ENCODE peak calls at places on chromosomes 16 and 17, in seven cellular contexts. One of them, this sample, is unnamed.

GRCh38 chr17:34163123-34163522 is 92.0 kb upstream of the CCL2 start:
- DNase-seq in A549: no peak
- DNase-seq in right atrium auricular region: no peak
- DNase-seq in left ventricle myocardium inferior: no peak
- DNase-seq in substantia nigra: no peak
- DNase-seq in upper lobe of right lung: no peak
- DNase-seq in fibroblast of lung: no peak
- DNase-seq in this sample: no peak

GRCh38 chr17:29019475-29020181 is 13.8 kb upstream of the SEZ6 start:
- DNase-seq in A549: no peak
- DNase-seq in fibroblast of lung: no peak
- DNase-seq in left ventricle myocardium inferior: no peak
- DNase-seq in upper lobe of right lung: no peak
- DNase-seq in substantia nigra: no peak
- DNase-seq in right atrium auricular region: no peak
- DNase-seq in this sample: no peak

GRCh38 chr17:44219126-44219635 is 294 bp downstream of the UBTF start:
- DNase-seq in fibroblast of lung: peak; percentile 58
- DNase-seq in upper lobe of right lung: peak; percentile 88
- DNase-seq in right atrium auricular region: no peak
- DNase-seq in A549: peak; percentile 74
- DNase-seq in substantia nigra: peak; percentile 39
- DNase-seq in left ventricle myocardium inferior: peak; percentile 72
- DNase-seq in this sample: peak; percentile 64

GRCh38 chr17:37299257-37299985 is 76.4 kb upstream of the C17orf78 start:
- DNase-seq in upper lobe of right lung: no peak
- DNase-seq in right atrium auricular region: no peak
- DNase-seq in fibroblast of lung: peak; percentile 12
- DNase-seq in substantia nigra: no peak
- DNase-seq in left ventricle myocardium inferior: no peak
- DNase-seq in A549: no peak
- DNase-seq in this sample: no peak

GRCh38 chr17:73261617-73261951 is at the start of gene CPSF4L:
- DNase-seq in left ventricle myocardium inferior: no peak
- DNase-seq in upper lobe of right lung: no peak
- DNase-seq in fibroblast of lung: no peak
- DNase-seq in A549: no peak
- DNase-seq in substantia nigra: no peak
- DNase-seq in right atrium auricular region: no peak
- DNase-seq in this sample: no peak

GRCh38 chr17:45110676-45111611 is 21.4 kb downstream of the PLCD3 start:
- DNase-seq in A549: no peak
- DNase-seq in right atrium auricular region: no peak
- DNase-seq in fibroblast of lung: peak; percentile 65
- DNase-seq in substantia nigra: no peak
- DNase-seq in left ventricle myocardium inferior: peak; percentile 60
- DNase-seq in upper lobe of right lung: no peak
- DNase-seq in this sample: no peak

GRCh38 chr16:57781741-57782606 is 20.3 kb downstream of the KIFC3 start:
- DNase-seq in upper lobe of right lung: no peak
- DNase-seq in A549: no peak
- DNase-seq in right atrium auricular region: no peak
- DNase-seq in fibroblast of lung: peak; percentile 61
- DNase-seq in left ventricle myocardium inferior: no peak
- DNase-seq in substantia nigra: no peak
- DNase-seq in this sample: no peak

GRCh38 chr17:3834811-3835210 is 11.2 kb downstream of the NCBP3 start:
- DNase-seq in right atrium auricular region: no peak
- DNase-seq in fibroblast of lung: no peak
- DNase-seq in upper lobe of right lung: no peak
- DNase-seq in A549: no peak
- DNase-seq in substantia nigra: no peak
- DNase-seq in left ventricle myocardium inferior: no peak
- DNase-seq in this sample: no peak

GRCh38 chr16:72819345-72819744 is 228.6 kb downstream of the ZFHX3 start:
- DNase-seq in substantia nigra: no peak
- DNase-seq in left ventricle myocardium inferior: no peak
- DNase-seq in right atrium auricular region: no peak
- DNase-seq in A549: no peak
- DNase-seq in fibroblast of lung: peak; percentile 86
- DNase-seq in upper lobe of right lung: no peak
- DNase-seq in this sample: no peak

GRCh38 chr16:70573451-70574121 is 50.0 kb downstream of the SF3B3 start:
- DNase-seq in left ventricle myocardium inferior: peak; percentile 45
- DNase-seq in upper lobe of right lung: no peak
- DNase-seq in right atrium auricular region: no peak
- DNase-seq in fibroblast of lung: peak; percentile 93
- DNase-seq in substantia nigra: no peak
- DNase-seq in A549: no peak
- DNase-seq in this sample: no peak

GRCh38 chr16:28836761-28837064 is 9.4 kb downstream of the TUFM start:
- DNase-seq in substantia nigra: no peak
- DNase-seq in right atrium auricular region: no peak
- DNase-seq in upper lobe of right lung: no peak
- DNase-seq in fibroblast of lung: no peak
- DNase-seq in left ventricle myocardium inferior: no peak
- DNase-seq in A549: no peak
- DNase-seq in this sample: no peak

GRCh38 chr16:28837672-28838557 is 8.2 kb downstream of the TUFM start:
- DNase-seq in left ventricle myocardium inferior: no peak
- DNase-seq in upper lobe of right lung: no peak
- DNase-seq in fibroblast of lung: no peak
- DNase-seq in substantia nigra: no peak
- DNase-seq in right atrium auricular region: no peak
- DNase-seq in A549: no peak
- DNase-seq in this sample: no peak

GRCh38 chr16:28838558-28838918 is 7.6 kb downstream of the TUFM start:
- DNase-seq in A549: no peak
- DNase-seq in right atrium auricular region: no peak
- DNase-seq in fibroblast of lung: no peak
- DNase-seq in left ventricle myocardium inferior: no peak
- DNase-seq in substantia nigra: no peak
- DNase-seq in upper lobe of right lung: no peak
- DNase-seq in this sample: no peak

GRCh38 chr16:28839899-28840298 is 6.2 kb downstream of the TUFM start:
- DNase-seq in upper lobe of right lung: no peak
- DNase-seq in left ventricle myocardium inferior: no peak
- DNase-seq in A549: no peak
- DNase-seq in fibroblast of lung: no peak
- DNase-seq in right atrium auricular region: no peak
- DNase-seq in substantia nigra: no peak
- DNase-seq in this sample: no peak

GRCh38 chr16:28839004-28839639 is 7.0 kb downstream of the TUFM start:
- DNase-seq in fibroblast of lung: no peak
- DNase-seq in upper lobe of right lung: no peak
- DNase-seq in right atrium auricular region: no peak
- DNase-seq in A549: no peak
- DNase-seq in left ventricle myocardium inferior: no peak
- DNase-seq in substantia nigra: no peak
- DNase-seq in this sample: no peak
- H3K27ac ChIP-seq in fibroblast of lung: no peak overlapping the region
- H3K27ac ChIP-seq in upper lobe of right lung: no peak overlapping the region
- H3K27ac ChIP-seq in right atrium auricular region: no peak overlapping the region
- H3K27ac ChIP-seq in A549: no peak overlapping the region
- H3K27ac ChIP-seq in left ventricle myocardium inferior: no peak overlapping the region
- H3K27ac ChIP-seq in substantia nigra: no peak overlapping the region
- H3K27ac ChIP-seq in this sample: no peak overlapping the region

GRCh38 chr16:76484020-76484419 is 206.8 kb downstream of the CNTNAP4 start:
- DNase-seq in fibroblast of lung: no peak
- DNase-seq in left ventricle myocardium inferior: no peak
- DNase-seq in substantia nigra: no peak
- DNase-seq in A549: no peak
- DNase-seq in right atrium auricular region: no peak
- DNase-seq in upper lobe of right lung: no peak
- DNase-seq in this sample: no peak

GRCh38 chr16:76488065-76488417 is 210.8 kb downstream of the CNTNAP4 start:
- DNase-seq in fibroblast of lung: no peak
- DNase-seq in upper lobe of right lung: no peak
- DNase-seq in left ventricle myocardium inferior: no peak
- DNase-seq in A549: no peak
- DNase-seq in substantia nigra: no peak
- DNase-seq in right atrium auricular region: no peak
- DNase-seq in this sample: no peak

GRCh38 chr16:76487411-76488064 is 210.3 kb downstream of the CNTNAP4 start:
- DNase-seq in substantia nigra: no peak
- DNase-seq in right atrium auricular region: no peak
- DNase-seq in left ventricle myocardium inferior: no peak
- DNase-seq in upper lobe of right lung: no peak
- DNase-seq in A549: no peak
- DNase-seq in fibroblast of lung: no peak
- DNase-seq in this sample: no peak

GRCh38 chr16:76486740-76487139 is 209.5 kb downstream of the CNTNAP4 start:
- DNase-seq in left ventricle myocardium inferior: no peak
- DNase-seq in A549: no peak
- DNase-seq in right atrium auricular region: no peak
- DNase-seq in fibroblast of lung: no peak
- DNase-seq in upper lobe of right lung: no peak
- DNase-seq in substantia nigra: no peak
- DNase-seq in this sample: no peak

DNA sequence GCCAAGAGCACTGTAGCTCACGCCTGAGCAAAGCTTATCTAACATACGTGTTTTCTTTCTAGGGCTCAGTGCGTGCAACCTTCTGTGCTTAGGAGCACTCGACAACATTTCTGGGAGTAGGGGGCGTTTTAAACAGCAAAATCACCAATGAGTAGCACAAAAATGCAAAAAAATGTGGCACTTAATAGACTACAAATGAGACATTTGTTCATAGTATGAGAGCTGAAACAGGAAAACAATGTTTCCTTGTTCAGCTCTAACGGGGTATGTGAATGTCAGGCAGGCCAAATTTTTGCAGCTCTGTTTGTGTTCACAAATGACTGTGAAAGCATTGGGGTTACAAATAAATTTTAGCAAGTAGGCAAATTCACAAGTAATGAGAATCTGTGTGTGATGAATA is 206.3 kb downstream of the CNTNAP4 start:
- DNase-seq in upper lobe of right lung: no peak
- DNase-seq in substantia nigra: no peak
- DNase-seq in fibroblast of lung: no peak
- DNase-seq in A549: no peak
- DNase-seq in right atrium auricular region: no peak
- DNase-seq in left ventricle myocardium inferior: no peak
- DNase-seq in this sample: no peak
- H3K27ac ChIP-seq in upper lobe of right lung: no peak overlapping the region
- H3K27ac ChIP-seq in substantia nigra: peak overlapping the region; percentile 92
- H3K27ac ChIP-seq in fibroblast of lung: no peak overlapping the region
- H3K27ac ChIP-seq in A549: no peak overlapping the region
- H3K27ac ChIP-seq in right atrium auricular region: no peak overlapping the region
- H3K27ac ChIP-seq in left ventricle myocardium inferior: no peak overlapping the region
- H3K27ac ChIP-seq in this sample: no peak overlapping the region

DNA sequence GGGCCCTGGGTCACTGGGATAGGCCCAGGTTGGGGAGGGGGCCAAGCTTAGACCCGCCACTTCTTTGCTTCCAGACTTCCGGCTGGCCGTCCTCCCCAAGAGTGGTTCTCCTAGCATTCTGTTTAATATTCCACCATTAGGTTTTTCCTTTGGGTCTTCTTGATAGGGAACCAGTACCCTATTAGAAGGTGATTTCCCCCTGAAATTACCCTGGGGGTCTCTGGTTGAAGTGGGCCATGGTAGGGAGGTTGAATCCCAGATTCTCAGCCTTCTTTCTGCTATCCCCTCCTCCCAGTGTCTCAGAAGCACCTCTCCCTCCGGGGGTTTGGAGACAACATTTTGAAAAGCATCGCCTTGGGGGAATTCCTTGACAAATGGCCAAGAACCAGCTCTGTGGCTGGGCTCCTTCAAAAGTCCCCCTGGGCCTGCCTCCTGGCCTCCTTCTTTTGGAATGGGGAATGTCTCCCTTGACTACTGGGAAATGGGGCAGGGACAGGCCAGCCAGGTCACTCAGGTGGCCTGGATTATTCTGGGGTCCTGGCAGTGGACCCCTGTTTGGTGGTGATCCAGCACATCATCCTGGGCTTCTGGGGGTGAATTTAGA is 5.7 kb downstream of the LASP1 start:
- DNase-seq in right atrium auricular region: no peak
- DNase-seq in substantia nigra: no peak
- DNase-seq in left ventricle myocardium inferior: no peak
- DNase-seq in fibroblast of lung: no peak
- DNase-seq in A549: no peak
- DNase-seq in upper lobe of right lung: no peak
- DNase-seq in this sample: no peak
- H3K27ac ChIP-seq in right atrium auricular region: peak overlapping the region; percentile 63
- H3K27ac ChIP-seq in substantia nigra: no peak overlapping the region
- H3K27ac ChIP-seq in left ventricle myocardium inferior: peak overlapping the region; percentile 97
- H3K27ac ChIP-seq in fibroblast of lung: no peak overlapping the region
- H3K27ac ChIP-seq in A549: peak overlapping the region; percentile 98
- H3K27ac ChIP-seq in upper lobe of right lung: peak overlapping the region; percentile 36
- H3K27ac ChIP-seq in this sample: peak overlapping the region; percentile 23

GRCh38 chr16:65744401-65744800 is 622.1 kb upstream of the CDH5 start:
- DNase-seq in substantia nigra: no peak
- DNase-seq in left ventricle myocardium inferior: no peak
- DNase-seq in fibroblast of lung: no peak
- DNase-seq in A549: no peak
- DNase-seq in upper lobe of right lung: no peak
- DNase-seq in right atrium auricular region: no peak
- DNase-seq in this sample: no peak
- H3K27ac ChIP-seq in substantia nigra: no peak overlapping the region
- H3K27ac ChIP-seq in left ventricle myocardium inferior: no peak overlapping the region
- H3K27ac ChIP-seq in fibroblast of lung: no peak overlapping the region
- H3K27ac ChIP-seq in A549: no peak overlapping the region
- H3K27ac ChIP-seq in upper lobe of right lung: no peak overlapping the region
- H3K27ac ChIP-seq in right atrium auricular region: no peak overlapping the region
- H3K27ac ChIP-seq in this sample: no peak overlapping the region

DNA sequence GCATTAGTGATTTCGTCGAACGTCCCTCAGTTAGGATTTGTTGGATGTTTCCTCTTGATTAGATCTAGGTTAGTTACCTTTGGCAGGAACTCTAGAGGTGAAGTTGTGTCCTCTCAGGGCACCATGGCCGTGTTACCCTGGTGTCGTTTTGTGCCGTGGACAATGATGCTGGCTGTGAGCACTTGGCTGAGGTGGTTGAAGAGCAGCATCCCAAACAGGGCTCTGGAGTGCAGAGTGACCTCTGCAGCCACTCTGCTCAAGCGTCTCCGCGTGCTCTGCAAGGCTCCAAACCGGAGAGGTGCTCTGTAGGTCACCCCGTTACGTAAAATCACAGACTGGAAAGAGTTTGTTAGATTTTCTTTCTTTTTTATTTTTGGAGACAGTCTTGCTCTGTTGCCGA is 33.0 kb downstream of the FOXK2 start:
- DNase-seq in left ventricle myocardium inferior: no peak
- DNase-seq in substantia nigra: no peak
- DNase-seq in fibroblast of lung: no peak
- DNase-seq in upper lobe of right lung: no peak
- DNase-seq in A549: no peak
- DNase-seq in right atrium auricular region: no peak
- DNase-seq in this sample: no peak
- H3K27ac ChIP-seq in left ventricle myocardium inferior: peak overlapping the region; percentile 75
- H3K27ac ChIP-seq in substantia nigra: peak overlapping the region; percentile 18
- H3K27ac ChIP-seq in fibroblast of lung: no peak overlapping the region
- H3K27ac ChIP-seq in upper lobe of right lung: no peak overlapping the region
- H3K27ac ChIP-seq in A549: no peak overlapping the region
- H3K27ac ChIP-seq in right atrium auricular region: peak overlapping the region; percentile 79
- H3K27ac ChIP-seq in this sample: no peak overlapping the region

DNA sequence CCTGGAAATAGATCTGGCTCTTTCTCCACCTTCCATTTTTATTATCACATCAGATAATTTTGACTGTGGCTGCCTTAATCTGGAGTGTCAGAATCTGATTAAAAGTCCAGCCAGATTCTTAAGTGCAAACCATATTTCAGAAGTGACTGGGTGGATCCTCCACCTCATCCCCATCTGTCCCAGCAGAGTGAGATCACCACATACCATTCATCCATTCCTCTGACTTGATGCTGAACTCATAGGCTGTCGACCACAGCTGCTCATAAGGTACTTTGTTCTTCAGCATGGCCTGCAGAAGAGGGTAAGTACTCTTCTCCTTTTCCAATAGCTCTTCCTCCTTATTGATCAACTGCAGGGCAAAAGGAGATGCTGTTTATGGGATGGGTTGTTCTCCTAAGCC is 53.5 kb downstream of the DNAH3 start:
- DNase-seq in fibroblast of lung: peak; percentile 91
- DNase-seq in left ventricle myocardium inferior: no peak
- DNase-seq in A549: no peak
- DNase-seq in right atrium auricular region: peak; percentile 18
- DNase-seq in upper lobe of right lung: no peak
- DNase-seq in substantia nigra: no peak
- DNase-seq in this sample: no peak
- H3K27ac ChIP-seq in fibroblast of lung: no peak overlapping the region
- H3K27ac ChIP-seq in left ventricle myocardium inferior: no peak overlapping the region
- H3K27ac ChIP-seq in A549: no peak overlapping the region
- H3K27ac ChIP-seq in right atrium auricular region: no peak overlapping the region
- H3K27ac ChIP-seq in upper lobe of right lung: no peak overlapping the region
- H3K27ac ChIP-seq in substantia nigra: no peak overlapping the region
- H3K27ac ChIP-seq in this sample: no peak overlapping the region